ENCODE peak calls at places on chromosomes 2 and 18, in seven cellular contexts. R, I, U, P, S, E and G are unnamed samples.

GRCh38 chr2:68278169-68278568 is 25.8 kb upstream of the PPP3R1 start:
- DNase-seq in R (no peak), I (no peak), U (no peak), P (no peak), S (no peak), E (no peak), G (no peak)

GRCh38 chr2:6924918-6925194 is 7.6 kb downstream of the RNF144A start:
- DNase-seq in R (no peak), I (no peak), U (no peak), P (no peak), S (no peak), E (no peak), G (no peak)

GRCh38 chr2:121489284-121489683 is 41.4 kb upstream of the RNU4ATAC start:
- DNase-seq in R (peak), I (peak), U (no peak), P (peak), S (no peak), E (no peak), G (peak)

GRCh38 chr2:177758591-177759371 is 313.8 kb downstream of the PDE11A start:
- DNase-seq in R (peak), I (peak), U (peak), P (no peak), S (no peak), E (no peak), G (peak)

GRCh38 chr2:43050866-43051265 is 175.5 kb downstream of the ZFP36L2 start:
- DNase-seq in R (peak), I (no peak), U (no peak), P (no peak), S (no peak), E (no peak), G (peak)

GRCh38 chr2:100821913-100822260 is 1.9 kb downstream of the NPAS2 start:
- DNase-seq in R (no peak), I (no peak), U (no peak), P (no peak), S (no peak), E (no peak), G (no peak)

GRCh38 chr2:175854149-175854548 is 147.9 kb downstream of the LNPK start:
- DNase-seq in R (no peak), I (no peak), U (no peak), P (no peak), S (no peak), E (no peak), G (no peak)

GRCh38 chr18:55510809-55511208 is 77.2 kb downstream of the TCF4 start:
- DNase-seq in R (peak), I (peak), U (no peak), P (no peak), S (peak), E (no peak), G (peak)

GRCh38 chr2:195645413-195645812 is 11.6 kb upstream of the SLC39A10 start:
- DNase-seq in R (no peak), I (no peak), U (no peak), P (no peak), S (no peak), E (no peak), G (no peak)

GRCh38 chr2:119552902-119553301 is 8.7 kb downstream of the CFAP221 start:
- DNase-seq in R (no peak), I (no peak), U (no peak), P (no peak), S (no peak), E (no peak), G (no peak)

GRCh38 chr18:79528846-79529245 is 133.1 kb downstream of the NFATC1 start:
- DNase-seq in R (peak), I (peak), U (peak), P (peak), S (peak), E (peak), G (peak)

GRCh38 chr18:37524546-37525301 is 40.9 kb downstream of the CELF4 start:
- DNase-seq in R (no peak), I (no peak), U (no peak), P (no peak), S (no peak), E (no peak), G (no peak)
- TF ChIP-seq CTCF in R (no peak), I (no peak), U (no peak), P (no peak), S (no peak), E (no peak), G (no peak)

GRCh38 chr2:88053301-88053700 is 2.3 kb downstream of the KRCC1 start:
- DNase-seq in R (peak), I (peak), U (no peak), P (no peak), S (no peak), E (no peak), G (peak)

GRCh38 chr2:88054300-88055048 is 1.1 kb downstream of the KRCC1 start:
- DNase-seq in R (peak), I (peak), U (peak), P (no peak), S (no peak), E (no peak), G (peak)

GRCh38 chr2:88055049-88055435 is 541 bp downstream of the KRCC1 start:
- DNase-seq in R (peak), I (peak), U (no peak), P (no peak), S (no peak), E (no peak), G (peak)

GRCh38 chr2:88057437-88057844 is 1.9 kb upstream of the KRCC1 start:
- DNase-seq in R (no peak), I (no peak), U (no peak), P (no peak), S (no peak), E (no peak), G (no peak)

DNA sequence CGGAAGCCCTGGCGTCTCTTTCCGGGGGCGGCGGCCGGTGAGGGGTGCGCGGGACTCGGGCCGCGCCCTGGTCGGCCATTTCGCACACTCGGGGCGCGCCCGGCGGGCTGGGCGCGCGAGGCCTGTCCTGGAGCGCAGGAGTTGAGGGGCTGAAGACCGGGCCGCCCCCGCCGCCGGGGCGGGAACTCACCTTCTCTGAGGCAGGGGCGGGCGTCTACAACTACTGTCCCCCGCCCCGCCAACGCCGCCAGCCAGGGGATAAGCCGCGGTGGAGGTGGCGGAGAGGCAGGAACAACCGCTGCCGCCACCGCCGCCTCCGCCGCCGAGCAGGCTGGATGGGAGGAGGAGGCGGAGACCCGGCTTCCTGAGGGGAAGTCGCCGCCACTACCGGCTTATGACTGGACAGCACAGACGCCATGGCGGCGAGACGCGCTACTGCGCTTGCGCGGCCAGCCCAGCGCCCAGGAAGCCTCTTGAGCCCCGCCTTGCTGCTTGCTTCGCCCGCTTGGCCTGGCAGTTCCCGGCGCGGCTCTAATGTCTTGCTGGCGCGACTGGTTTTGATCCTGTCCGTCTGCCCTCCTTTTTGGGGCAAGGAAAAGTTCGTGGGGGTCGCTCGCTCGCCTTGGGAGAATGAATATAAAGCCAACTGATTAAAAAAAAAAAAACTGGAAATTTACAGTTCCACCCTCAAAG is at the start of gene KRCC1:
- DNase-seq in R (peak), I (peak), U (peak), P (peak), S (peak), E (peak), G (peak)
- H3K4me3 ChIP-seq in R (peak), I (peak), U (peak), P (peak), S (peak), E (peak), G (peak)

GRCh38 chr18:38362286-38362792 is 796.7 kb upstream of the CELF4 start:
- DNase-seq in R (no peak), I (no peak), U (no peak), P (no peak), S (no peak), E (no peak), G (no peak)

GRCh38 chr18:38369772-38370690 is 804.4 kb upstream of the CELF4 start:
- DNase-seq in R (no peak), I (no peak), U (no peak), P (no peak), S (no peak), E (no peak), G (no peak)

GRCh38 chr18:38368886-38369285 is 803.3 kb upstream of the CELF4 start:
- DNase-seq in R (no peak), I (no peak), U (no peak), P (no peak), S (no peak), E (no peak), G (no peak)

GRCh38 chr18:38368246-38368645 is 802.6 kb upstream of the CELF4 start:
- DNase-seq in R (no peak), I (no peak), U (no peak), P (no peak), S (no peak), E (no peak), G (no peak)

DNA sequence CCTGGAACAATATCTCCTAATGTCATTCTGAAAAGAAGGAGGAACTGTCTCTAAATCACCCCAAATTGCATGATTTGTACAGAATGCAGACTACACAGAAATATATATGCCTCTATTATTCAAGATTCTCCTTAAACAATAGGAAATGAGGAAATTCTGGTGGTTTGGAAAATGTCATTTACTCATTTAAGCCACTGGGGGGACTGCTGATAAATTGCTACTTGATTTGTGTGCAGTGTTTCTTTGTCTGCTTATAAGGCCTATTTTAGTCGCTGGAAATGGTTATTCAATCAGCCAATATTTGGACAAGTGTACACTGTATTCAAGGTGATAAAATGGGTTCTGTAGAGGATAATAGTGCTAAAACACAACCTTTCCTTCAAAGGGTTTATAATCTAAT is 801.9 kb upstream of the CELF4 start:
- DNase-seq in R (peak), I (no peak), U (no peak), P (no peak), S (no peak), E (no peak), G (no peak)
- TF ChIP-seq CTCF in R (peak), I (no peak), U (no peak), P (no peak), S (no peak), E (no peak), G (no peak)

GRCh38 chr2:58240938-58241755 is at the start of gene FANCL:
- DNase-seq in R (peak), I (peak), U (peak), P (peak), S (peak), E (peak), G (peak)

GRCh38 chr2:58237741-58238140 is 3.4 kb downstream of the FANCL start:
- DNase-seq in R (no peak), I (peak), U (no peak), P (no peak), S (no peak), E (no peak), G (no peak)

GRCh38 chr2:58235988-58236387 is 5.1 kb downstream of the FANCL start:
- DNase-seq in R (no peak), I (no peak), U (no peak), P (no peak), S (no peak), E (no peak), G (no peak)

GRCh38 chr2:58240595-58240937 is 559 bp downstream of the FANCL start:
- DNase-seq in R (no peak), I (peak), U (no peak), P (no peak), S (no peak), E (no peak), G (no peak)

DNA sequence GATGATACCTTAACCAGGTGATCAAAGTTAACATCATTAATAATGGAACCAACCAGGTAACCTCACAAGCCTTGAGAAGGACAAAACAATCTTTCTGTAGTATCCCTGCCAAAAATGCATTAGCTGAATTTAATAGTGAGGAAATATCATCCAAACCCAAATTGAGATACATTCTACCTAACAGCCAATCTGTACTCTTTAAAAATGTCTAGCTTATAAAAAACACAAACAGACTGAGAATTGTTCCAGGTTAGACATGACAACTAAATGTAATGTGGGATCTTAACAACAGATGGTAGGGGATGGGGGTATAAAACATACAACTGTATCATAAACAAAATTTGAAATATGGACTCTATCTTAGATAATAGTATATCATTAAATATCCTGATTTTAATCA is 1.9 kb downstream of the FANCL start:
- DNase-seq in R (no peak), I (no peak), U (no peak), P (no peak), S (no peak), E (no peak), G (no peak)
- H3K4me3 ChIP-seq in R (no peak), I (no peak), U (no peak), P (peak), S (no peak), E (no peak), G (no peak)

GRCh38 chr2:106572541-106573148 is 85.5 kb downstream of the CD8B2 start:
- DNase-seq in R (no peak), I (peak), U (no peak), P (no peak), S (no peak), E (no peak), G (peak)
- TF ChIP-seq CTCF in R (peak), I (peak), U (no peak), P (peak), S (peak), E (no peak), G (peak)

GRCh38 chr2:167059173-167059572 is 170.9 kb downstream of the XIRP2 start:
- DNase-seq in R (no peak), I (no peak), U (no peak), P (no peak), S (no peak), E (no peak), G (no peak)
- H3K4me3 ChIP-seq in R (no peak), I (no peak), U (no peak), P (no peak), S (no peak), E (no peak), G (no peak)